ENCODE peak calls at places on chromosome 1, in ten cellular contexts. One of them, this sample, is unnamed.
A peak's percentile ranks its signal among the peaks of the same experiment; 100 is the strongest.

GRCh38 chr1:9589144-9589718 is 520 bp downstream of the TMEM201 start:
- DNase-seq in aorta: peak; percentile 64
- DNase-seq in HT-29: peak; percentile 32
- DNase-seq in NCI-H510A treated with DMSO at 0.1 percent for 48 hours: peak; percentile 70
- DNase-seq in Karpas-422: peak; percentile 80
- DNase-seq in stimulated activated CD8-positive, alpha-beta memory T cell treated with anti-CD3 and anti-CD28 coated beads, Interleukin-15, amount 100 ng/mL, for 1 hour: no peak
- DNase-seq in astrocyte of the cerebellum: no peak
- DNase-seq in RPMI8226: peak; percentile 57
- DNase-seq in Caki2: peak; percentile 9
- DNase-seq in fibroblast of the aortic adventitia: peak; percentile 32
- DNase-seq in this sample: no peak

GRCh38 chr1:153734380-153735089 is 6.7 kb downstream of the INTS3 start:
- DNase-seq in aorta: no peak
- DNase-seq in HT-29: no peak
- DNase-seq in NCI-H510A treated with DMSO at 0.1 percent for 48 hours: no peak
- DNase-seq in Karpas-422: no peak
- DNase-seq in stimulated activated CD8-positive, alpha-beta memory T cell treated with anti-CD3 and anti-CD28 coated beads, Interleukin-15, amount 100 ng/mL, for 1 hour: no peak
- DNase-seq in astrocyte of the cerebellum: no peak
- DNase-seq in RPMI8226: no peak
- DNase-seq in Caki2: peak; percentile 46
- DNase-seq in fibroblast of the aortic adventitia: no peak
- DNase-seq in this sample: no peak

GRCh38 chr1:183685112-183685713 is 32.1 kb upstream of the APOBEC4 start:
- DNase-seq in aorta: no peak
- DNase-seq in HT-29: peak; percentile 69
- DNase-seq in NCI-H510A treated with DMSO at 0.1 percent for 48 hours: peak; percentile 66
- DNase-seq in Karpas-422: peak; percentile 88
- DNase-seq in stimulated activated CD8-positive, alpha-beta memory T cell treated with anti-CD3 and anti-CD28 coated beads, Interleukin-15, amount 100 ng/mL, for 1 hour: no peak
- DNase-seq in astrocyte of the cerebellum: peak; percentile 20
- DNase-seq in RPMI8226: peak; percentile 68
- DNase-seq in Caki2: peak; percentile 21
- DNase-seq in fibroblast of the aortic adventitia: peak; percentile 78
- DNase-seq in this sample: no peak

GRCh38 chr1:234621657-234622335 is 11.8 kb upstream of the IRF2BP2 start:
- DNase-seq in aorta: no peak
- DNase-seq in HT-29: no peak
- DNase-seq in NCI-H510A treated with DMSO at 0.1 percent for 48 hours: no peak
- DNase-seq in Karpas-422: no peak
- DNase-seq in stimulated activated CD8-positive, alpha-beta memory T cell treated with anti-CD3 and anti-CD28 coated beads, Interleukin-15, amount 100 ng/mL, for 1 hour: no peak
- DNase-seq in astrocyte of the cerebellum: no peak
- DNase-seq in RPMI8226: no peak
- DNase-seq in Caki2: peak; percentile 66
- DNase-seq in fibroblast of the aortic adventitia: peak; percentile 90
- DNase-seq in this sample: no peak

GRCh38 chr1:198936371-198937083 is 297.7 kb downstream of the PTPRC start:
- DNase-seq in aorta: peak; percentile 36
- DNase-seq in HT-29: peak; percentile 59
- DNase-seq in NCI-H510A treated with DMSO at 0.1 percent for 48 hours: peak; percentile 42
- DNase-seq in Karpas-422: peak; percentile 63
- DNase-seq in stimulated activated CD8-positive, alpha-beta memory T cell treated with anti-CD3 and anti-CD28 coated beads, Interleukin-15, amount 100 ng/mL, for 1 hour: no peak
- DNase-seq in astrocyte of the cerebellum: no peak
- DNase-seq in RPMI8226: no peak
- DNase-seq in Caki2: peak; percentile 43
- DNase-seq in fibroblast of the aortic adventitia: peak; percentile 62
- DNase-seq in this sample: no peak

GRCh38 chr1:55959136-55959548 is 620.2 kb downstream of the PLPP3 start:
- DNase-seq in aorta: no peak
- DNase-seq in HT-29: no peak
- DNase-seq in NCI-H510A treated with DMSO at 0.1 percent for 48 hours: no peak
- DNase-seq in Karpas-422: no peak
- DNase-seq in stimulated activated CD8-positive, alpha-beta memory T cell treated with anti-CD3 and anti-CD28 coated beads, Interleukin-15, amount 100 ng/mL, for 1 hour: no peak
- DNase-seq in astrocyte of the cerebellum: no peak
- DNase-seq in RPMI8226: no peak
- DNase-seq in Caki2: no peak
- DNase-seq in fibroblast of the aortic adventitia: peak; percentile 38
- DNase-seq in this sample: no peak

GRCh38 chr1:94440088-94440487 is 21.9 kb downstream of the ABCD3 start:
- DNase-seq in aorta: no peak
- DNase-seq in HT-29: no peak
- DNase-seq in NCI-H510A treated with DMSO at 0.1 percent for 48 hours: no peak
- DNase-seq in Karpas-422: no peak
- DNase-seq in stimulated activated CD8-positive, alpha-beta memory T cell treated with anti-CD3 and anti-CD28 coated beads, Interleukin-15, amount 100 ng/mL, for 1 hour: no peak
- DNase-seq in astrocyte of the cerebellum: no peak
- DNase-seq in RPMI8226: no peak
- DNase-seq in Caki2: no peak
- DNase-seq in fibroblast of the aortic adventitia: no peak
- DNase-seq in this sample: no peak

GRCh38 chr1:41493117-41493536 is 8.6 kb upstream of the EDN2 start:
- DNase-seq in aorta: no peak
- DNase-seq in HT-29: peak; percentile 33
- DNase-seq in NCI-H510A treated with DMSO at 0.1 percent for 48 hours: no peak
- DNase-seq in Karpas-422: no peak
- DNase-seq in stimulated activated CD8-positive, alpha-beta memory T cell treated with anti-CD3 and anti-CD28 coated beads, Interleukin-15, amount 100 ng/mL, for 1 hour: no peak
- DNase-seq in astrocyte of the cerebellum: peak; percentile 29
- DNase-seq in RPMI8226: no peak
- DNase-seq in Caki2: peak; percentile 81
- DNase-seq in fibroblast of the aortic adventitia: peak; percentile 79
- DNase-seq in this sample: peak; percentile 88

GRCh38 chr1:235644693-235645305 is 4.8 kb downstream of the GNG4 start:
- DNase-seq in aorta: no peak
- DNase-seq in HT-29: no peak
- DNase-seq in NCI-H510A treated with DMSO at 0.1 percent for 48 hours: no peak
- DNase-seq in Karpas-422: no peak
- DNase-seq in stimulated activated CD8-positive, alpha-beta memory T cell treated with anti-CD3 and anti-CD28 coated beads, Interleukin-15, amount 100 ng/mL, for 1 hour: no peak
- DNase-seq in astrocyte of the cerebellum: no peak
- DNase-seq in RPMI8226: no peak
- DNase-seq in Caki2: no peak
- DNase-seq in fibroblast of the aortic adventitia: no peak
- DNase-seq in this sample: no peak

This sample was measured in retinal pigment epithelial cell.